ENCODE peak calls at places on chromosomes 7 and 10, in ten cellular contexts. D is heart left ventricle, C is OCI-LY7, F is psoas muscle, S is brain microvascular endothelial cell, Y is left ventricle myocardium inferior, P is right lobe of liver, W is K562, G is upper lobe of left lung, Q is GM23248. O is an unnamed sample. For H3K36me3, the result is how much of the 10 kb centered on the place peaks cover.

GRCh38 chr10:71025535-71025934 is 137.2 kb upstream of the PCBD1 start:
- DNase-seq in D (no peak), C (no peak), F (no peak), S (no peak), Y (no peak), P (no peak), W (no peak), G (no peak), Q (no peak), O (no peak)

GRCh38 chr7:13912740-13913320 is 76.6 kb downstream of the ETV1 start:
- DNase-seq in D (no peak), C (no peak), F (no peak), S (no peak), Y (no peak), P (no peak), W (no peak), G (no peak), Q (no peak), O (no peak)

GRCh38 chr10:23523251-23523650 is 84.4 kb downstream of the OTUD1 start:
- DNase-seq in D (no peak), C (no peak), F (no peak), S (no peak), Y (no peak), P (no peak), W (no peak), G (no peak), Q (no peak), O (no peak)

GRCh38 chr7:42027521-42027920 is 209.5 kb downstream of the GLI3 start:
- DNase-seq in D (no peak), C (no peak), F (no peak), S (no peak), Y (no peak), P (no peak), W (no peak), G (no peak), Q (no peak), O (no peak)

GRCh38 chr10:112898540-112899395 is 51.3 kb upstream of the TCF7L2 start:
- DNase-seq in D (no peak), C (no peak), F (no peak), S (peak), Y (no peak), P (peak), W (peak), G (peak), Q (peak), O (peak)

GRCh38 chr10:89393898-89394297 is 1.5 kb downstream of the IFIT1 start:
- DNase-seq in D (no peak), C (no peak), F (no peak), S (no peak), Y (no peak), P (no peak), W (no peak), G (no peak), Q (no peak), O (no peak)

GRCh38 chr7:91135703-91136102 is 128.5 kb upstream of the FZD1 start:
- DNase-seq in D (no peak), C (no peak), F (no peak), S (no peak), Y (no peak), P (no peak), W (no peak), G (no peak), Q (no peak), O (no peak)

GRCh38 chr10:99682752-99683151 is 23.4 kb downstream of the ENTPD7 start:
- DNase-seq in D (no peak), C (peak), F (no peak), S (no peak), Y (no peak), P (peak), W (no peak), G (no peak), Q (peak), O (no peak)

GRCh38 chr10:128897414-128897928 is 569.6 kb upstream of the MGMT start:
- DNase-seq in D (no peak), C (no peak), F (no peak), S (no peak), Y (no peak), P (no peak), W (no peak), G (no peak), Q (no peak), O (no peak)

GRCh38 chr10:59323036-59323459 is 39.3 kb downstream of the FAM13C start:
- DNase-seq in D (no peak), C (no peak), F (peak), S (no peak), Y (no peak), P (peak), W (no peak), G (no peak), Q (no peak), O (no peak)

GRCh38 chr10:6299234-6299633 is 96.5 kb downstream of the PFKFB3 start:
- DNase-seq in D (no peak), C (no peak), F (no peak), S (no peak), Y (no peak), P (peak), W (peak), G (no peak), Q (no peak), O (no peak)

GRCh38 chr7:66640802-66641525 is 12.3 kb downstream of the KCTD7 start:
- DNase-seq in D (no peak), C (no peak), F (no peak), S (no peak), Y (no peak), P (no peak), W (no peak), G (no peak), Q (no peak), O (no peak)

GRCh38 chr7:42144253-42145002 is 92.6 kb downstream of the GLI3 start:
- DNase-seq in D (no peak), C (no peak), F (no peak), S (peak), Y (no peak), P (no peak), W (no peak), G (no peak), Q (peak), O (no peak)

GRCh38 chr10:5040781-5041470 is 37.3 kb upstream of the AKR1C2 start:
- DNase-seq in D (no peak), C (no peak), F (no peak), S (peak), Y (no peak), P (no peak), W (no peak), G (no peak), Q (peak), O (no peak)

GRCh38 chr10:99451499-99451788 is 21.0 kb upstream of the GOT1 start:
- DNase-seq in D (no peak), C (no peak), F (no peak), S (no peak), Y (no peak), P (no peak), W (no peak), G (no peak), Q (no peak), O (no peak)

GRCh38 chr10:8055420-8056349 is 1.2 kb downstream of the GATA3 start:
- DNase-seq in D (no peak), C (no peak), F (no peak), S (no peak), Y (no peak), P (no peak), W (no peak), G (no peak), Q (no peak), O (no peak)

GRCh38 chr7:98051118-98051744 is 55.4 kb upstream of the LMTK2 start:
- DNase-seq in D (no peak), C (peak), F (no peak), S (no peak), Y (no peak), P (no peak), W (peak), G (no peak), Q (no peak), O (peak)

GRCh38 chr7:139909379-139910050 is 80.5 kb downstream of the TBXAS1 start:
- DNase-seq in D (no peak), C (no peak), F (no peak), S (peak), Y (no peak), P (no peak), W (no peak), G (no peak), Q (peak), O (no peak)

GRCh38 chr10:88986549-88987242 is 3.9 kb upstream of the FAS start:
- DNase-seq in D (no peak), C (peak), F (no peak), S (peak), Y (no peak), P (no peak), W (peak), G (no peak), Q (peak), O (peak)

GRCh38 chr10:6080417-6080973 is 8.3 kb upstream of the RBM17 start:
- DNase-seq in D (no peak), C (no peak), F (no peak), S (no peak), Y (no peak), P (no peak), W (no peak), G (no peak), Q (no peak), O (no peak)

GRCh38 chr7:80259-81236 is 111.8 kb upstream of the FAM20C start:
- DNase-seq in D (no peak), C (no peak), F (no peak), S (no peak), Y (no peak), P (peak), W (no peak), G (no peak), Q (no peak), O (no peak)
- H3K27ac ChIP-seq in D (no peak), C (no peak), F (no peak), S (no peak), Y (no peak), P (no peak), W (no peak), G (no peak), Q (no peak), O (no peak)

GRCh38 chr10:124679401-124679800 is 64.8 kb downstream of the FAM53B start:
- DNase-seq in D (peak), C (no peak), F (peak), S (no peak), Y (peak), P (no peak), W (no peak), G (no peak), Q (no peak), O (no peak)
- H3K36me3 ChIP-seq in D (under half), C (half or more), F (under half), S (under half), Y (under half), P (under half), W (under half), G (under half), Q (under half), O (under half)

GRCh38 chr7:2512713-2513112 is 6.9 kb upstream of the LFNG start:
- DNase-seq in D (no peak), C (no peak), F (no peak), S (no peak), Y (no peak), P (no peak), W (no peak), G (no peak), Q (no peak), O (no peak)
- H3K27ac ChIP-seq in D (no peak), C (no peak), F (no peak), S (no peak), Y (no peak), P (no peak), W (no peak), G (peak), Q (no peak), O (peak)

GRCh38 chr7:157177997-157178396 is 39.3 kb downstream of the UBE3C start:
- DNase-seq in D (no peak), C (no peak), F (no peak), S (no peak), Y (no peak), P (no peak), W (no peak), G (no peak), Q (no peak), O (peak)
- H3K36me3 ChIP-seq in D (half or more), C (half or more), F (under half), S (half or more), Y (half or more), P (under half), W (half or more), G (half or more), Q (half or more), O (half or more)